ENCODE peak calls at places on chromosomes 11 and 22, in five cellular contexts. W, U, K, G and Z are unnamed samples.

GRCh38 chr11:15988693-15989231 is 367.6 kb downstream of the SOX6 start:
- DNase-seq in W (no peak), U (no peak), K (no peak), G (no peak), Z (no peak)

GRCh38 chr22:44741929-44742328 is 10.4 kb upstream of the ARHGAP8 start:
- DNase-seq in W (no peak), U (no peak), K (no peak), G (no peak), Z (peak; percentile 18)

GRCh38 chr11:119085523-119085878 is 820 bp downstream of the HMBS start:
- DNase-seq in W (no peak), U (no peak), K (peak; percentile 67), G (no peak), Z (no peak)

GRCh38 chr11:112797072-112797471 is 164.1 kb upstream of the NCAM1 start:
- DNase-seq in W (no peak), U (no peak), K (no peak), G (no peak), Z (no peak)

GRCh38 chr22:44916281-44917231 is 93.2 kb downstream of the PHF21B start:
- DNase-seq in W (no peak), U (no peak), K (no peak), G (no peak), Z (no peak)

GRCh38 chr11:61972112-61972795 is 4.8 kb upstream of the FTH1 start:
- DNase-seq in W (no peak), U (no peak), K (no peak), G (peak; percentile 19), Z (no peak)

GRCh38 chr11:70700871-70701270 is 302.5 kb downstream of the CTTN start:
- DNase-seq in W (no peak), U (no peak), K (no peak), G (no peak), Z (no peak)

GRCh38 chr11:102599642-102600261 is 25.4 kb downstream of the MMP20 start:
- DNase-seq in W (no peak), U (no peak), K (peak; percentile 95), G (no peak), Z (no peak)

GRCh38 chr11:68314886-68315580 is 2.6 kb downstream of the LRP5 start:
- DNase-seq in W (no peak), U (no peak), K (no peak), G (peak; percentile 61), Z (peak; percentile 70)

GRCh38 chr11:120811199-120811598 is 212.7 kb upstream of the TBCEL start:
- DNase-seq in W (no peak), U (no peak), K (no peak), G (no peak), Z (no peak)

GRCh38 chr11:991711-992307 is 44.7 kb downstream of the MUC6 start:
- DNase-seq in W (no peak), U (no peak), K (no peak), G (no peak), Z (no peak)

GRCh38 chr11:113014731-113015455 is 53.7 kb downstream of the NCAM1 start:
- DNase-seq in W (no peak), U (no peak), K (peak; percentile 4), G (peak; percentile 26), Z (peak; percentile 20)

GRCh38 chr11:63564056-63564784 is 1.0 kb upstream of the PLAAT2 start:
- DNase-seq in W (no peak), U (no peak), K (no peak), G (no peak), Z (peak; percentile 53)

GRCh38 chr11:118283756-118284350 is 19.8 kb upstream of the MPZL2 start:
- DNase-seq in W (no peak), U (no peak), K (no peak), G (no peak), Z (no peak)

GRCh38 chr22:27100789-27101188 is 443.4 kb downstream of the MIAT start:
- DNase-seq in W (no peak), U (no peak), K (peak; percentile 69), G (peak; percentile 57), Z (peak; percentile 7)

GRCh38 chr11:77173494-77173893 is 45.4 kb downstream of the MYO7A start:
- DNase-seq in W (no peak), U (no peak), K (no peak), G (no peak), Z (no peak)

GRCh38 chr22:39317756-39318506 is 1.5 kb downstream of the RPL3 start:
- DNase-seq in W (no peak), U (no peak), K (peak; percentile 81), G (no peak), Z (no peak)

GRCh38 chr11:103608566-103608965 is 427.9 kb upstream of the DDI1 start:
- DNase-seq in W (no peak), U (no peak), K (peak; percentile 73), G (no peak), Z (no peak)

DNA sequence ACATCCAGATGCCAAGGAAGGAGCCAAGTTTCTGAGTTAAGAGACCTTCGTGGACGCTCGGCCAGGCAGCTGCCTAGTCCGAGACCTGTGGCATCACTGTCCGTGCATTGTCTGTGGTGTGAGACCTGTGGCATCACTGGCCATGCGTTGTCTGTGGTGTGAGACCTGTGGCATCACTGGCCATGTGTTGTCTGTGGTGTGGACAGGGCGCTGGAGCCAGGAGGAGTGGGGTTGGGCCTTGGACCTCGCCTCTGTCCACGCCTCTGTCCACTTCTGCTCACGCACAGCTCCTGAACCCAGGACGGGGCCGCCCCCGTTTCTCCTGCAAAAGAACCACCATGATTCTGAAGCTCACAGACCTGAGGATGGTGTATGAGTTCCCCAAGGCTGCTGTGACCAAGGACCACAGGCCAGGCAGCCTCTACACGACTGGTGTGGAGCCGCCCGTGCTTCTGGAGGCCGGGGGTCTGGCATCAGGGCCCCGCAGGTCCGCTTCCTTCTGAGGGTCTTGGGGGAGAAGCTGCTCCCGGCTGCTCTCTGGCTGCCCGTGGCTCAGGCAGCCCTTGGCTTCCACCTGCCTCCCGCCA is 1218.3 kb downstream of the BRD1 start:
- DNase-seq in W (no peak), U (no peak), K (no peak), G (no peak), Z (no peak)
- H3K4me1 ChIP-seq in W (no peaks in the 10 kb centered on the region), U (no peaks in the 10 kb centered on the region), K (no peaks in the 10 kb centered on the region), G (peaks cover 2% of the 10 kb centered on the region), Z (no peaks in the 10 kb centered on the region)

DNA sequence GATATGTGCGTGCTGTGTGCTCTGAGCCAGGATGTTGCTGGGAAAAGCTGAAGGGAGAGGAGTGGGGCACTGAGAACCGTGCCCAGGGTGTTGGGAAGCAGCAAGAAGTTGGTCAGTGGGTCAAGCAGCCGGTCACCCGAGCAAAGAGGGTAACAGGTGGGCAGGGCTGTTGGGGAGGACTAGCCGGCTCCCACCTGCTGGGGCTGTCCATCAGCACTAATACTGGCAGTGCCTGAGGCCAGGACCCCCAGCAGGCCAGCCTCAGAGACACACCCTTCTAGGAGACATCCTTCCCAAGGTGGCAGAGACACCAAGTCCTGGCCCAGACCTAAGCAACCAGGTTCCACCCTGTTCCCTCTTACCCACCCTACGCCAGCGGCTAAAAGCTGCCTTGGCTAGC is 24.7 kb upstream of the MYOD1 start:
- DNase-seq in W (no peak), U (no peak), K (no peak), G (no peak), Z (no peak)
- H3K4me1 ChIP-seq in W (no peaks in the 10 kb centered on the region), U (no peaks in the 10 kb centered on the region), K (no peaks in the 10 kb centered on the region), G (no peaks in the 10 kb centered on the region), Z (no peaks in the 10 kb centered on the region)

DNA sequence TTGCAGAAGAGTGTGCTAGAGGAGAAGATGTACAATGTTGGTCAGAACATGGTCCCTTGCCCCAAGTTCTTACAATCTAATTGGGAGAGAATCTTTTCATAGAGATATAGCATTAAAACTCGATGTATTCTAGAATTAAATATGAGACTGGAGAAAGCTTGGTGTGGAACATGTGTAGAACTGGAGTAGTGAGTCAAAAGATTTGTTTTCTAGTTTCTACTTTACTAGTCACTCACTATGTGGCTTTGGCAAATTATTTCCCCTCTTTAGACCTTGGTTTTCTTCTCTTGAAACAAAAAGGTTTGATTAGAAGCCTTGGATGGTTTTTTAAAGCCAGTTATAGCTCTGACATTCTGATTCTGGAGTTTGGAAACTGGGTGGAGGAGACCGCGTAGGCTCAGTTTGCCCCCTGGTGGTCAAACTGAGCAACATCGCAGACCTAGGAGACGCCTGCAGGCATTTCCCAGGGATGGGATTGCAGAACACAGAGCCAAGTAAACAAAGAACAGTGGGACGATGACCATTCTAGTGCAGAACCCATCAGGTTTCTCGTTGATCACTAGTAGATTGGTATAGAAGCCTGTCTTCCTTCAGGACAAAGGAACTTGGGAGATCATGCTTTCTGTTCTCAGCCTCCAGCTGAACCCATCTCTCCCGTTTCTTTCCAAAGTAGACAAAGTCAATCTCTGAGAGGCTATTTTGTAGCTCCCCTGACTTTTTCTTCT is 8.5 kb upstream of the CHRDL2 start:
- DNase-seq in W (peak; percentile 71), U (no peak), K (peak; percentile 85), G (peak; percentile 51), Z (no peak)
- H3K4me1 ChIP-seq in W (no peaks in the 10 kb centered on the region), U (no peaks in the 10 kb centered on the region), K (no peaks in the 10 kb centered on the region), G (no peaks in the 10 kb centered on the region), Z (no peaks in the 10 kb centered on the region)

GRCh38 chr22:20968281-20968977 is 1.4 kb downstream of the AIFM3 start:
- DNase-seq in W (no peak), U (no peak), K (no peak), G (no peak), Z (no peak)
- H3K4me1 ChIP-seq in W (no peaks in the 10 kb centered on the region), U (peaks cover 3% of the 10 kb centered on the region), K (no peaks in the 10 kb centered on the region), G (no peaks in the 10 kb centered on the region), Z (peaks cover 20% of the 10 kb centered on the region)